ENCODE peak calls at places on chromosomes 12 and 14, in nine cellular contexts. L, V, N, S, F, C, K, X and U are unnamed samples. For H3K4me1, the result is how much of the 10 kb centered on the place peaks cover.

GRCh38 chr12:122063691-122064033 is 14.9 kb upstream of the MLXIP start:
- DNase-seq in L (no peak), V (no peak), N (no peak), S (no peak), F (no peak), C (no peak), K (no peak), X (no peak), U (no peak)

GRCh38 chr12:26878661-26879119 is 45.7 kb upstream of the ITPR2 start:
- DNase-seq in L (peak), V (no peak), N (peak), S (no peak), F (no peak), C (no peak), K (no peak), X (peak), U (peak)

GRCh38 chr14:101217972-101218371 is 314.4 kb upstream of the RTL1 start:
- DNase-seq in L (no peak), V (no peak), N (no peak), S (no peak), F (no peak), C (no peak), K (no peak), X (no peak), U (no peak)

GRCh38 chr14:92540472-92541048 is 27.0 kb downstream of the RIN3 start:
- DNase-seq in L (peak), V (peak), N (peak), S (peak), F (no peak), C (no peak), K (no peak), X (peak), U (peak)

GRCh38 chr12:848519-849191 is 96.3 kb downstream of the WNK1 start:
- DNase-seq in L (no peak), V (peak), N (no peak), S (no peak), F (no peak), C (no peak), K (no peak), X (no peak), U (no peak)

GRCh38 chr12:95998611-95999300 is 2.6 kb upstream of the HAL start:
- DNase-seq in L (no peak), V (peak), N (peak), S (peak), F (peak), C (peak), K (peak), X (peak), U (no peak)

GRCh38 chr14:73452341-73453191 is 5.8 kb downstream of the NUMB start:
- DNase-seq in L (no peak), V (peak), N (no peak), S (no peak), F (no peak), C (no peak), K (no peak), X (no peak), U (no peak)

GRCh38 chr14:72665259-72665658 is 228.6 kb downstream of the DPF3 start:
- DNase-seq in L (no peak), V (peak), N (no peak), S (peak), F (no peak), C (peak), K (no peak), X (no peak), U (no peak)

GRCh38 chr14:70080081-70080480 is 108.7 kb downstream of the SLC8A3 start:
- DNase-seq in L (no peak), V (no peak), N (no peak), S (no peak), F (no peak), C (no peak), K (no peak), X (no peak), U (no peak)
- H3K4me1 ChIP-seq in L (under half), V (under half), N (under half), S (under half), F (under half), C (under half), K (under half), X (under half), U (under half)

DNA sequence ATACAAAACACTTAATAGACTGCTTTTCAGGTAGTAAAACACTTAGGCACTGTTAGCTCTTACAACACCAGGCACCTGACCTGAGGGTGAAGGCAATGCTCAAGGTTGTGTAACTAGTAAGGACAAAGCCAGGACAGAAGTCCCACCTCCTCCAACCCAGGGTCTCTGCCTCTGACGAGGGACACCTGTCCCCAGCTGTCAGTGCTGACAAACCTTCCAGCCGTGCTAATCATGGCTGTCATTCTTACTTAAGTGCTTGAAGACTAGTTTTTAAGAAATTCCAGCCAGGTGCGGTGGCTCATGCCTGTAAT is 62.5 kb upstream of the MAX start:
- DNase-seq in L (no peak), V (no peak), N (no peak), S (no peak), F (no peak), C (peak), K (no peak), X (no peak), U (no peak)
- H3K4me1 ChIP-seq in L (under half), V (under half), N (under half), S (under half), F (under half), C (under half), K (under half), X (under half), U (under half)

GRCh38 chr14:103542545-103543088 is 13.6 kb downstream of the TRMT61A start:
- DNase-seq in L (peak), V (no peak), N (peak), S (no peak), F (peak), C (no peak), K (no peak), X (no peak), U (no peak)
- H3K4me1 ChIP-seq in L (half or more), V (under half), N (half or more), S (under half), F (under half), C (under half), K (under half), X (half or more), U (under half)

GRCh38 chr12:45305904-45306303 is 90.0 kb downstream of the ANO6 start:
- DNase-seq in L (no peak), V (no peak), N (peak), S (no peak), F (no peak), C (no peak), K (no peak), X (no peak), U (no peak)

GRCh38 chr12:45302621-45303020 is 86.7 kb downstream of the ANO6 start:
- DNase-seq in L (no peak), V (peak), N (no peak), S (no peak), F (no peak), C (no peak), K (no peak), X (no peak), U (no peak)

GRCh38 chr12:45303955-45304354 is 88.1 kb downstream of the ANO6 start:
- DNase-seq in L (no peak), V (no peak), N (no peak), S (no peak), F (no peak), C (no peak), K (no peak), X (no peak), U (no peak)

GRCh38 chr12:45309826-45310626 is 94.1 kb downstream of the ANO6 start:
- DNase-seq in L (no peak), V (peak), N (no peak), S (no peak), F (no peak), C (no peak), K (no peak), X (no peak), U (no peak)

GRCh38 chr12:45304514-45305178 is 88.8 kb downstream of the ANO6 start:
- DNase-seq in L (no peak), V (no peak), N (no peak), S (no peak), F (no peak), C (no peak), K (no peak), X (no peak), U (no peak)
- H3K4me1 ChIP-seq in L (half or more), V (under half), N (half or more), S (under half), F (under half), C (under half), K (under half), X (under half), U (half or more)